ENCODE peak calls at places on chromosomes 5 and 9, in four cellular contexts. I is GM12878, A is IMR-90, Q is Peyer's patch. M is an unnamed sample.
A peak's percentile ranks its signal among the peaks of the same experiment; 100 is the strongest.

GRCh38 chr9:42852133-42852532 is 668.7 kb downstream of the SPATA31A6 start:
- DNase-seq in A (no peak), I (no peak), Q (no peak), M (no peak)

GRCh38 chr9:17246770-17247169 is 111.9 kb downstream of the CNTLN start:
- DNase-seq in Q (no peak), I (no peak), A (no peak), M (no peak)

GRCh38 chr9:119559056-119559455 is 189.8 kb upstream of the BRINP1 start:
- DNase-seq in Q (no peak), A (no peak), I (no peak), M (no peak)

GRCh38 chr9:127905788-127906191 is 6.4 kb upstream of the ST6GALNAC6 start:
- DNase-seq in A (no peak), Q (peak; percentile 73), I (no peak), M (no peak)

GRCh38 chr5:179122411-179123108 is 62.4 kb downstream of the ZNF354C start:
- DNase-seq in I (no peak), Q (no peak), A (no peak), M (no peak)

GRCh38 chr5:11010811-11011210 is 249.8 kb upstream of the DAP start:
- DNase-seq in Q (no peak), I (no peak), A (no peak), M (no peak)

GRCh38 chr5:174204914-174205313 is 159.4 kb downstream of the NSG2 start:
- DNase-seq in I (no peak), A (no peak), Q (no peak), M (no peak)

GRCh38 chr5:172939561-172939960 is 19.7 kb upstream of the RPL26L1 start:
- DNase-seq in Q (no peak), I (no peak), A (peak; percentile 39), M (peak; percentile 45)

GRCh38 chr9:81605154-81605670 is 84.1 kb downstream of the TLE1 start:
- DNase-seq in A (no peak), I (no peak), Q (no peak), M (no peak)

GRCh38 chr5:76601470-76601869 is 21.7 kb downstream of the F2RL2 start:
- DNase-seq in A (peak; percentile 80), I (no peak), Q (no peak), M (no peak)

GRCh38 chr5:126494393-126494792 is 71.2 kb downstream of the GRAMD2B start:
- DNase-seq in I (no peak), A (no peak), Q (no peak), M (no peak)

GRCh38 chr5:91244380-91245073 is 138.6 kb downstream of the ARRDC3 start:
- DNase-seq in A (no peak), I (no peak), Q (no peak), M (no peak)

GRCh38 chr5:177230660-177231059 is 72.9 kb downstream of the RAB24 start:
- DNase-seq in Q (no peak), A (no peak), I (no peak), M (no peak)

GRCh38 chr5:126339215-126339805 is 83.9 kb upstream of the GRAMD2B start:
- DNase-seq in I (no peak), Q (peak; percentile 48), A (peak; percentile 75), M (peak; percentile 10)

GRCh38 chr9:93456504-93456903 is 3.1 kb upstream of the FAM120AOS start:
- DNase-seq in I (no peak), A (no peak), Q (no peak), M (no peak)

GRCh38 chr9:34505370-34506120 is 17.2 kb downstream of the ENHO start:
- DNase-seq in A (no peak), I (no peak), Q (no peak), M (no peak)

GRCh38 chr9:114138537-114138936 is 16.8 kb upstream of the COL27A1 start:
- DNase-seq in A (no peak), Q (no peak), I (no peak), M (no peak)

GRCh38 chr9:100573655-100574260 is 4.1 kb upstream of the CAVIN4 start:
- DNase-seq in A (peak; percentile 15), I (no peak), Q (no peak), M (no peak)

DNA sequence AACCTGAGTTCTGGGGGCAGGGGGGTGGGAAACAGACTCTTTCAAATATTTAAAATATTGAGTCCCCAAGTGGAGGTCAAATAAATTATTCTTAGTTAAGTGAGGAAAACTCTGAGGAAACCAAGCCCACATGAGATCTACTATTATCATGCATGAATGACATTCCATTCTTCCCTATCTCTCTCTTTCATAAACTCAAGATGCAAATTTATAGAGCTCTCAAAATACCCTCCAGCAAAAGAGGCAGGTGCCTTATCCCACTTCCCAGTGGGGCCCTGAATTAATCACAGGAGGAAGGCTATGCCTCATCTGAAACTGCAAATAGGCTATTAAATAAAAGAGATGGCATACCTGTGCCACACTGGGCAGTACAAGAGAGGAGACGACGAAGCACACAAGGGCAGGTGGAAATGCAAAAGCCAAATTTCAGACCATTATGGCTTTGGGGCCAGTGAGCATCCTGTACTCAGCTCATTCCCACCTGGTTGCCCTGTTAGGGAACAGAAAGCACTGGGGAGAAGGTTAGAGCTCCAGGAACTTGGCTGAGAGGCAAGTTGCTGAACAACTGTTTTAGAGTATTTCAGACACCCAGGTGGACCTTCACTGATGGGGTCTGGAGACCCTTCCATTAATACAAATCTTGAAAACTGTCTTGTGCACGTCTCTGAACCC is 102.2 kb upstream of the EQTN start:
- DNase-seq in I (no peak), Q (no peak), A (no peak), M (no peak)
- H3K27ac ChIP-seq in I (no peak overlapping the region), Q (no peak overlapping the region), A (no peak overlapping the region), M (no peak overlapping the region)

GRCh38 chr5:88438006-88438405 is 169.4 kb upstream of the TMEM161B start:
- DNase-seq in I (no peak), Q (no peak), A (no peak), M (no peak)
- H3K27ac ChIP-seq in I (no peak overlapping the region), Q (no peak overlapping the region), A (no peak overlapping the region), M (no peak overlapping the region)

DNA sequence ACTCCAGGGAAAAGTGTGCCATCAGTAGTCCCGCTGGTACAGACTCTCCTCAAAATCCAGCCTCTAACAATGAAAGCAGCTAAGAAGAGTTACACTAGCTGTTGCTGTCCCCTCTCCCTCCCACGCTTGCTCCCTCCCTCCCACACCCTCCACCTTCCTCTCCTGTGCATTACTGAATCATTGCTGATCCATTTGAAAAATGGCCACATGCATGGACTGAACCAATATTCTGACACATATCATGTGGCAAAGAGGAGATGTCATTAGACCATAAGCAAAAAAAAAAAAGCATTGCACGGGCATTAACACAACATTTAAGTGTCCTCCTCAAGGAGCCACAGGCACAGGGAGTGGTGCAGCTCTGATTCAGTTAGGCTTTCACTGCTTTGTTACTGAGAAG is 37.9 kb downstream of the LHFPL2 start:
- DNase-seq in I (no peak), A (no peak), Q (no peak), M (no peak)
- H3K27ac ChIP-seq in I (no peak overlapping the region), A (peak overlapping the region; percentile 12), Q (no peak overlapping the region), M (no peak overlapping the region)

GRCh38 chr9:129202613-129203555 is 24.8 kb upstream of the IER5L start:
- DNase-seq in Q (peak; percentile 87), A (peak; percentile 63), I (no peak), M (peak; percentile 84)

GRCh38 chr9:129201289-129201688 is 23.2 kb upstream of the IER5L start:
- DNase-seq in A (no peak), Q (no peak), I (no peak), M (no peak)

GRCh38 chr9:129206401-129206800 is 28.3 kb upstream of the IER5L start:
- DNase-seq in A (no peak), Q (no peak), I (no peak), M (no peak)

GRCh38 chr9:129204840-129205239 is 26.8 kb upstream of the IER5L start:
- DNase-seq in Q (no peak), I (no peak), A (no peak), M (no peak)

DNA sequence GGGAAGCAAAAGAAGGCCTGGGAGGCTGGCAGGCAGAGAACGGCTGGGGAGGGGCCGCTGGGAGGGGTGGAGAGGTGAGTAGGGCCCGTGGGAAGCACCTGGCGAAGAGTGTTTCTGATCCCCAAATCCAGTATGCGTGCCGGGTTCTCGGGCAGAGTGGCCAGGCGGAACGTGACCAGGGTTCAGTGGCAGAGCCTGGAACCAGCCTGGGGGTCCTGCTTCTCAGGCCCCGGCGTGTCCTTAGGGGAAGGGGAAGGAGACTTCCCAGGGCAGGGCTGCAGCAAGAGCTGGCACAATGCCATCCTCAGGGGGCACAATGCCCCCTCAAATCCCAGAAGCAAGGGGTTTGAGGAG is 25.5 kb upstream of the IER5L start:
- DNase-seq in I (no peak), Q (no peak), A (no peak), M (no peak)
- H3K27ac ChIP-seq in I (no peak overlapping the region), Q (no peak overlapping the region), A (no peak overlapping the region), M (no peak overlapping the region)

DNA sequence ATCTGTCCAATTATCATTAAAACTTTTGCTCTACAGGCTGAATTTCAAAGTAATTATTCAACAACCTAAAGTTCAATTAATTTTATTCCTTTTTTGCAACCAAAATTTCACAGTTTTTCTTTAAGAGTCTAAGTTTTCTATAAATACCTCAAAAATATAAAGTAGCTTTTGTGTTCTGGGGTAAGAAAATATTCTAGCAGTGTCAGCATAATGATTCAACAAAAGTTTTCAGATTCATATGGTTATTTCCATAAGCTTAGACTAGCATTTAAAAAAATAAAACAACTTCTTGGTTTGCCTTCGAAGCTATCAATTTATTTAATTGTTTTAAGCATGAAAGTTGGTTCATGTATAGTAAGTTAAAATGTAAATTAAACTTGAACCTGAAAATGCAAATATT is 1962.3 kb upstream of the CDH6 start:
- DNase-seq in A (no peak), I (no peak), Q (no peak), M (no peak)
- H3K27ac ChIP-seq in A (no peak overlapping the region), I (no peak overlapping the region), Q (no peak overlapping the region), M (no peak overlapping the region)

DNA sequence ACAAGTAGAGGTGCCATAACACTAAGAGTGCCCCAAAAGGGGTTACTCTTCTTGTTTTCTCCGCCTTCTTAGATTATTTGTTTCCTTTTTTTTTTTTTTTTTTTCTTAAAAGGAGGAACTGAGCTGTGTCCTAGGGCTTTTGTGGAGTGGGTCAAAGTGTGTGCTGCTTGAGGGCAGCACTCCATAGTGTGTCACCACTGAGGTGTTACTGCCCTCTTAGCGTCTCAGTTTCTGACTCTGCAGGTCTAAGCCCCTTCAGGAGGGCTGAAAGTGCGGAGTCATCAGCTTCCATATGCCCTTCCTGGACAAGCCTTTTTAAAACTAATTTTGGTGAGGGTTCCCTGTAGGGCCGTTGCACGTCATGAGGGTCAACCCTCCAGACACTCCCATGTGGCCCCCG is 12.6 kb upstream of the NANS start:
- DNase-seq in I (no peak), Q (no peak), A (no peak), M (no peak)
- H3K27ac ChIP-seq in I (no peak overlapping the region), Q (no peak overlapping the region), A (no peak overlapping the region), M (no peak overlapping the region)

DNA sequence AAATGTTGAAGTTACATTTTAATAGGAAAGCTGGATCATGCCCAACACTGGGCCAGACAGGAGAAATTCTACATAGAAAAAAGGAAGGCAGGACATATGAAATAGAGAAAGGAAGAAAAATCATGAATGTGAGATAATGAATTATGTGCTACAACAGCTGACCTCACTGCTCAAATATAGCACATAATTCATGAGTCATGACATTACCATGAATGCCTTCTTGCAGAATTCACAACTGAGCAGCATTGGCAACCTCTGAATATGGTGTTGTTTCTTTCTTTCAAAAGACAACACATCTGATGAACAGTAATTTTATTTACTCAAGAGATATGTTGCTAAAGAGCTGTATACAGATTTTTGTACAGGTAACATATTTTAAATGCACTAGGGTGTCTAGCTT is 34.4 kb downstream of the APBA1 start:
- DNase-seq in Q (no peak), A (peak; percentile 72), I (no peak), M (no peak)
- H3K27ac ChIP-seq in Q (no peak overlapping the region), A (no peak overlapping the region), I (no peak overlapping the region), M (no peak overlapping the region)